ENCODE peak calls at places on chromosome 22, in eight cellular contexts. One of them, this sample, is unnamed.

GRCh38 chr22:25419247-25420113 is 145.0 kb upstream of the GRK3 start:
- DNase-seq in Caco-2: no peak
- DNase-seq in fibroblast of lung: peak; percentile 58
- DNase-seq in tibial nerve: peak; percentile 56
- DNase-seq in esophagus muscularis mucosa: no peak
- DNase-seq in left ventricle myocardium inferior: no peak
- DNase-seq in pancreas: no peak
- DNase-seq in IMR-90: peak; percentile 47
- DNase-seq in this sample: no peak

GRCh38 chr22:47019012-47019790 is 256.8 kb downstream of the TBC1D22A start:
- DNase-seq in IMR-90: no peak
- DNase-seq in pancreas: peak; percentile 56
- DNase-seq in fibroblast of lung: no peak
- DNase-seq in esophagus muscularis mucosa: no peak
- DNase-seq in left ventricle myocardium inferior: no peak
- DNase-seq in Caco-2: peak; percentile 17
- DNase-seq in tibial nerve: no peak
- DNase-seq in this sample: no peak

GRCh38 chr22:47918276-47918928 is 1156.0 kb downstream of the TBC1D22A start:
- DNase-seq in pancreas: no peak
- DNase-seq in left ventricle myocardium inferior: no peak
- DNase-seq in Caco-2: no peak
- DNase-seq in IMR-90: no peak
- DNase-seq in fibroblast of lung: no peak
- DNase-seq in esophagus muscularis mucosa: peak; percentile 89
- DNase-seq in tibial nerve: no peak
- DNase-seq in this sample: no peak

GRCh38 chr22:24416611-24417010 is 10.8 kb upstream of the ADORA2A start:
- DNase-seq in left ventricle myocardium inferior: no peak
- DNase-seq in Caco-2: no peak
- DNase-seq in tibial nerve: no peak
- DNase-seq in fibroblast of lung: no peak
- DNase-seq in IMR-90: no peak
- DNase-seq in pancreas: peak; percentile 20
- DNase-seq in esophagus muscularis mucosa: no peak
- DNase-seq in this sample: no peak

GRCh38 chr22:27804683-27805297 is 3.2 kb upstream of the MN1 start:
- DNase-seq in tibial nerve: peak; percentile 81
- DNase-seq in fibroblast of lung: peak; percentile 67
- DNase-seq in pancreas: peak; percentile 82
- DNase-seq in esophagus muscularis mucosa: no peak
- DNase-seq in left ventricle myocardium inferior: peak; percentile 66
- DNase-seq in IMR-90: peak; percentile 64
- DNase-seq in Caco-2: peak; percentile 66
- DNase-seq in this sample: peak; percentile 80

GRCh38 chr22:35630387-35630793 is 13.3 kb upstream of the MB start:
- DNase-seq in Caco-2: peak; percentile 66
- DNase-seq in IMR-90: peak; percentile 63
- DNase-seq in left ventricle myocardium inferior: no peak
- DNase-seq in tibial nerve: no peak
- DNase-seq in pancreas: no peak
- DNase-seq in fibroblast of lung: peak; percentile 33
- DNase-seq in esophagus muscularis mucosa: no peak
- DNase-seq in this sample: no peak

GRCh38 chr22:19984201-19984753 is 32.3 kb downstream of the ARVCF start:
- DNase-seq in fibroblast of lung: peak; percentile 47
- DNase-seq in tibial nerve: no peak
- DNase-seq in left ventricle myocardium inferior: peak; percentile 71
- DNase-seq in pancreas: peak; percentile 57
- DNase-seq in IMR-90: peak; percentile 79
- DNase-seq in esophagus muscularis mucosa: no peak
- DNase-seq in Caco-2: no peak
- DNase-seq in this sample: peak; percentile 79

GRCh38 chr22:35368386-35368785 is 12.5 kb upstream of the HMOX1 start:
- DNase-seq in fibroblast of lung: no peak
- DNase-seq in tibial nerve: no peak
- DNase-seq in IMR-90: no peak
- DNase-seq in pancreas: no peak
- DNase-seq in Caco-2: no peak
- DNase-seq in left ventricle myocardium inferior: no peak
- DNase-seq in esophagus muscularis mucosa: no peak
- DNase-seq in this sample: no peak

GRCh38 chr22:43222987-43223386 is 36.1 kb upstream of the TTLL12 start:
- DNase-seq in esophagus muscularis mucosa: no peak
- DNase-seq in IMR-90: no peak
- DNase-seq in left ventricle myocardium inferior: no peak
- DNase-seq in fibroblast of lung: no peak
- DNase-seq in tibial nerve: no peak
- DNase-seq in Caco-2: no peak
- DNase-seq in pancreas: no peak
- DNase-seq in this sample: no peak

GRCh38 chr22:19756288-19757128 is 4.1 kb upstream of the TBX1 start:
- DNase-seq in esophagus muscularis mucosa: no peak
- DNase-seq in Caco-2: peak; percentile 76
- DNase-seq in pancreas: no peak
- DNase-seq in tibial nerve: peak; percentile 24
- DNase-seq in left ventricle myocardium inferior: no peak
- DNase-seq in IMR-90: no peak
- DNase-seq in fibroblast of lung: no peak
- DNase-seq in this sample: peak; percentile 59

GRCh38 chr22:38187413-38188212 is 6.0 kb upstream of the PLA2G6 start:
- DNase-seq in left ventricle myocardium inferior: no peak
- DNase-seq in esophagus muscularis mucosa: no peak
- DNase-seq in IMR-90: peak; percentile 71
- DNase-seq in fibroblast of lung: peak; percentile 61
- DNase-seq in tibial nerve: no peak
- DNase-seq in pancreas: no peak
- DNase-seq in Caco-2: no peak
- DNase-seq in this sample: no peak

GRCh38 chr22:29907753-29908515 is 25.0 kb downstream of the MTMR3 start:
- DNase-seq in left ventricle myocardium inferior: peak; percentile 72
- DNase-seq in Caco-2: peak; percentile 44
- DNase-seq in esophagus muscularis mucosa: no peak
- DNase-seq in fibroblast of lung: peak; percentile 94
- DNase-seq in tibial nerve: peak; percentile 62
- DNase-seq in pancreas: peak; percentile 90
- DNase-seq in IMR-90: peak; percentile 99
- DNase-seq in this sample: peak; percentile 76

GRCh38 chr22:20803696-20804324 is 29.9 kb downstream of the SERPIND1 start:
- DNase-seq in fibroblast of lung: peak; percentile 46
- DNase-seq in IMR-90: peak; percentile 44
- DNase-seq in left ventricle myocardium inferior: no peak
- DNase-seq in Caco-2: peak; percentile 53
- DNase-seq in tibial nerve: no peak
- DNase-seq in esophagus muscularis mucosa: no peak
- DNase-seq in pancreas: no peak
- DNase-seq in this sample: peak; percentile 16

GRCh38 chr22:38866399-38867123 is 5.5 kb downstream of the CBX6 start:
- DNase-seq in tibial nerve: no peak
- DNase-seq in IMR-90: no peak
- DNase-seq in Caco-2: no peak
- DNase-seq in pancreas: peak; percentile 85
- DNase-seq in left ventricle myocardium inferior: no peak
- DNase-seq in esophagus muscularis mucosa: no peak
- DNase-seq in fibroblast of lung: no peak
- DNase-seq in this sample: no peak

GRCh38 chr22:41933411-41934177 is 7.0 kb upstream of the TNFRSF13C start:
- DNase-seq in tibial nerve: no peak
- DNase-seq in fibroblast of lung: no peak
- DNase-seq in Caco-2: no peak
- DNase-seq in left ventricle myocardium inferior: no peak
- DNase-seq in esophagus muscularis mucosa: no peak
- DNase-seq in pancreas: no peak
- DNase-seq in IMR-90: no peak
- DNase-seq in this sample: no peak

GRCh38 chr22:42060489-42060888 is 10.1 kb downstream of the NAGA start:
- DNase-seq in IMR-90: no peak
- DNase-seq in tibial nerve: no peak
- DNase-seq in Caco-2: no peak
- DNase-seq in left ventricle myocardium inferior: no peak
- DNase-seq in fibroblast of lung: no peak
- DNase-seq in pancreas: peak; percentile 21
- DNase-seq in esophagus muscularis mucosa: no peak
- DNase-seq in this sample: no peak

GRCh38 chr22:46747646-46748045 is 9.6 kb upstream of the CERK start:
- DNase-seq in left ventricle myocardium inferior: no peak
- DNase-seq in pancreas: no peak
- DNase-seq in fibroblast of lung: no peak
- DNase-seq in esophagus muscularis mucosa: no peak
- DNase-seq in IMR-90: no peak
- DNase-seq in Caco-2: no peak
- DNase-seq in tibial nerve: no peak
- DNase-seq in this sample: no peak

GRCh38 chr22:24431309-24432034 is 4.1 kb downstream of the ADORA2A start:
- DNase-seq in Caco-2: no peak
- DNase-seq in fibroblast of lung: no peak
- DNase-seq in esophagus muscularis mucosa: no peak
- DNase-seq in left ventricle myocardium inferior: no peak
- DNase-seq in pancreas: no peak
- DNase-seq in IMR-90: no peak
- DNase-seq in tibial nerve: no peak
- DNase-seq in this sample: no peak

GRCh38 chr22:31121403-31121802 is 1.4 kb upstream of the INPP5J start:
- DNase-seq in fibroblast of lung: no peak
- DNase-seq in pancreas: no peak
- DNase-seq in Caco-2: no peak
- DNase-seq in esophagus muscularis mucosa: no peak
- DNase-seq in IMR-90: no peak
- DNase-seq in tibial nerve: no peak
- DNase-seq in left ventricle myocardium inferior: no peak
- DNase-seq in this sample: no peak

GRCh38 chr22:31102441-31103081 is 4.8 kb downstream of the SELENOM start:
- DNase-seq in left ventricle myocardium inferior: peak; percentile 72
- DNase-seq in Caco-2: peak; percentile 63
- DNase-seq in tibial nerve: peak; percentile 75
- DNase-seq in esophagus muscularis mucosa: peak; percentile 97
- DNase-seq in pancreas: peak; percentile 53
- DNase-seq in fibroblast of lung: peak; percentile 99
- DNase-seq in IMR-90: peak; percentile 98
- DNase-seq in this sample: peak; percentile 47

GRCh38 chr22:49632199-49633009 is 195.3 kb downstream of the BRD1 start:
- DNase-seq in IMR-90: peak; percentile 28
- DNase-seq in tibial nerve: peak; percentile 26
- DNase-seq in left ventricle myocardium inferior: peak; percentile 47
- DNase-seq in fibroblast of lung: peak; percentile 52
- DNase-seq in Caco-2: peak; percentile 63
- DNase-seq in pancreas: peak; percentile 79
- DNase-seq in esophagus muscularis mucosa: no peak
- DNase-seq in this sample: peak; percentile 62

GRCh38 chr22:49629586-49630447 is 197.9 kb downstream of the BRD1 start:
- DNase-seq in esophagus muscularis mucosa: no peak
- DNase-seq in tibial nerve: no peak
- DNase-seq in Caco-2: no peak
- DNase-seq in fibroblast of lung: no peak
- DNase-seq in left ventricle myocardium inferior: no peak
- DNase-seq in IMR-90: no peak
- DNase-seq in pancreas: no peak
- DNase-seq in this sample: no peak

GRCh38 chr22:49628351-49629023 is 199.2 kb downstream of the BRD1 start:
- DNase-seq in tibial nerve: no peak
- DNase-seq in left ventricle myocardium inferior: no peak
- DNase-seq in Caco-2: no peak
- DNase-seq in IMR-90: no peak
- DNase-seq in fibroblast of lung: no peak
- DNase-seq in esophagus muscularis mucosa: no peak
- DNase-seq in pancreas: no peak
- DNase-seq in this sample: no peak

GRCh38 chr22:49629024-49629570 is 198.6 kb downstream of the BRD1 start:
- DNase-seq in esophagus muscularis mucosa: no peak
- DNase-seq in Caco-2: no peak
- DNase-seq in fibroblast of lung: no peak
- DNase-seq in tibial nerve: no peak
- DNase-seq in left ventricle myocardium inferior: no peak
- DNase-seq in IMR-90: no peak
- DNase-seq in pancreas: no peak
- DNase-seq in this sample: no peak

GRCh38 chr22:49630448-49630946 is 197.2 kb downstream of the BRD1 start:
- DNase-seq in pancreas: no peak
- DNase-seq in fibroblast of lung: no peak
- DNase-seq in left ventricle myocardium inferior: no peak
- DNase-seq in Caco-2: no peak
- DNase-seq in tibial nerve: no peak
- DNase-seq in esophagus muscularis mucosa: no peak
- DNase-seq in IMR-90: no peak
- DNase-seq in this sample: no peak
- H3K4me1 ChIP-seq in pancreas: no peaks in the 10 kb centered on the region
- H3K4me1 ChIP-seq in fibroblast of lung: no peaks in the 10 kb centered on the region
- H3K4me1 ChIP-seq in left ventricle myocardium inferior: peaks cover 14% of the 10 kb centered on the region
- H3K4me1 ChIP-seq in Caco-2: no peaks in the 10 kb centered on the region
- H3K4me1 ChIP-seq in tibial nerve: no peaks in the 10 kb centered on the region
- H3K4me1 ChIP-seq in esophagus muscularis mucosa: peaks cover 20% of the 10 kb centered on the region
- H3K4me1 ChIP-seq in IMR-90: no peaks in the 10 kb centered on the region
- H3K4me1 ChIP-seq in this sample: peaks cover 11% of the 10 kb centered on the region

GRCh38 chr22:40463017-40463631 is 92.7 kb downstream of the SGSM3 start:
- DNase-seq in Caco-2: no peak
- DNase-seq in fibroblast of lung: no peak
- DNase-seq in left ventricle myocardium inferior: no peak
- DNase-seq in IMR-90: no peak
- DNase-seq in pancreas: no peak
- DNase-seq in tibial nerve: no peak
- DNase-seq in esophagus muscularis mucosa: no peak
- DNase-seq in this sample: no peak
- H3K4me3 ChIP-seq in Caco-2: no peak overlapping the region
- H3K4me3 ChIP-seq in fibroblast of lung: no peak overlapping the region
- H3K4me3 ChIP-seq in left ventricle myocardium inferior: peak overlapping the region; percentile 38
- H3K4me3 ChIP-seq in IMR-90: no peak overlapping the region
- H3K4me3 ChIP-seq in pancreas: no peak overlapping the region
- H3K4me3 ChIP-seq in tibial nerve: peak overlapping the region; percentile 35
- H3K4me3 ChIP-seq in esophagus muscularis mucosa: peak overlapping the region; percentile 43
- H3K4me3 ChIP-seq in this sample: no peak overlapping the region

GRCh38 chr22:22854466-22854865 is 33.1 kb upstream of the IGLL5 start:
- DNase-seq in IMR-90: no peak
- DNase-seq in tibial nerve: no peak
- DNase-seq in fibroblast of lung: no peak
- DNase-seq in pancreas: no peak
- DNase-seq in left ventricle myocardium inferior: no peak
- DNase-seq in Caco-2: no peak
- DNase-seq in esophagus muscularis mucosa: peak; percentile 53
- DNase-seq in this sample: no peak
- H3K4me1 ChIP-seq in IMR-90: no peaks in the 10 kb centered on the region
- H3K4me1 ChIP-seq in tibial nerve: no peaks in the 10 kb centered on the region
- H3K4me1 ChIP-seq in fibroblast of lung: no peaks in the 10 kb centered on the region
- H3K4me1 ChIP-seq in pancreas: no peaks in the 10 kb centered on the region
- H3K4me1 ChIP-seq in left ventricle myocardium inferior: no peaks in the 10 kb centered on the region
- H3K4me1 ChIP-seq in Caco-2: no peaks in the 10 kb centered on the region
- H3K4me1 ChIP-seq in esophagus muscularis mucosa: no peaks in the 10 kb centered on the region
- H3K4me1 ChIP-seq in this sample: no peaks in the 10 kb centered on the region

DNA sequence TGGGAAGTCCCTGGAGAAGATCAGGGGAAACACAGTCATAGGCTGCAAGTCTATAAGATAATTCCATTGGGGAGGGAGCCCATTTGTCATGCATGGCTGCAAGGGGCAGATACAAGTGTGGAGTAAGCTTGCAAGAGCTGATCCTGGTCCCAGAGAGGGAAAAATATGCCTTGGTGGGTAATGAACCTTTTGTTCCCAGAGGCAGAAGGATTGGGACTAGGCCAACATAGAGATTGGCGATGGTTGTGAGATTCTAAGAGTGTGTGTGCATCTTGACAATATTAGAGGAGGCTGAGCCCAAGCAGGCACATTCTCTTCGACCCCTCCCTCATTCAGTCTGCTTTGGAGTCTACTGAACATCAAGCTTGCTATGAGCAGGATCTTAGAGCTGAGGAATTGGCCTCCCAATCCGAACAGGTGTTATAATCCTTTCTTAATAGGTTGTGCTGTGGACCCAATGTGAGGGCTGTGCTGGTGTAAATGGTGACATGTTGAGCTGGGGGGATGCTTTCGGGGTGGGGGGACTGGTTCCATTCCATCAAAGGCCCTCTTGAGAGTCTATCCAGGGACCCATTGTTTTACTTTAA is 18.4 kb downstream of the MIAT start:
- DNase-seq in Caco-2: no peak
- DNase-seq in esophagus muscularis mucosa: no peak
- DNase-seq in fibroblast of lung: no peak
- DNase-seq in pancreas: no peak
- DNase-seq in left ventricle myocardium inferior: no peak
- DNase-seq in tibial nerve: no peak
- DNase-seq in IMR-90: no peak
- DNase-seq in this sample: no peak
- H3K4me3 ChIP-seq in Caco-2: no peak overlapping the region
- H3K4me3 ChIP-seq in esophagus muscularis mucosa: no peak overlapping the region
- H3K4me3 ChIP-seq in fibroblast of lung: no peak overlapping the region
- H3K4me3 ChIP-seq in pancreas: no peak overlapping the region
- H3K4me3 ChIP-seq in left ventricle myocardium inferior: no peak overlapping the region
- H3K4me3 ChIP-seq in tibial nerve: no peak overlapping the region
- H3K4me3 ChIP-seq in IMR-90: no peak overlapping the region
- H3K4me3 ChIP-seq in this sample: no peak overlapping the region

This sample was measured in heart right ventricle.